ENCODE peak calls at places on chromosomes 7 and 10, in four cellular contexts. One of them, this sample, is unnamed.

GRCh38 chr10:80277567-80278250 is 11.7 kb downstream of the MAT1A start:
- DNase-seq in endothelial cell: no peak
- DNase-seq in T-helper 2 cell: no peak
- DNase-seq in aorta: no peak
- DNase-seq in this sample: no peak

GRCh38 chr10:95664543-95664942 is 8.0 kb upstream of the ALDH18A1 start:
- DNase-seq in endothelial cell: no peak
- DNase-seq in T-helper 2 cell: no peak
- DNase-seq in aorta: no peak
- DNase-seq in this sample: no peak

GRCh38 chr10:32005050-32005449 is 51.2 kb downstream of the KIF5B start:
- DNase-seq in endothelial cell: peak; percentile 46
- DNase-seq in T-helper 2 cell: no peak
- DNase-seq in aorta: no peak
- DNase-seq in this sample: no peak

GRCh38 chr7:30877010-30877740 is 34.5 kb upstream of the AQP1 start:
- DNase-seq in endothelial cell: no peak
- DNase-seq in T-helper 2 cell: no peak
- DNase-seq in aorta: no peak
- DNase-seq in this sample: no peak

GRCh38 chr7:150958603-150959002 is 19.5 kb downstream of the KCNH2 start:
- DNase-seq in endothelial cell: no peak
- DNase-seq in T-helper 2 cell: no peak
- DNase-seq in aorta: no peak
- DNase-seq in this sample: no peak

GRCh38 chr7:80654887-80655340 is 16.5 kb downstream of the CD36 start:
- DNase-seq in endothelial cell: no peak
- DNase-seq in T-helper 2 cell: no peak
- DNase-seq in aorta: no peak
- DNase-seq in this sample: no peak

GRCh38 chr7:1254281-1255082 is 21.8 kb downstream of the UNCX start:
- DNase-seq in endothelial cell: no peak
- DNase-seq in T-helper 2 cell: no peak
- DNase-seq in aorta: no peak
- DNase-seq in this sample: no peak

GRCh38 chr10:24008164-24009066 is 200.5 kb upstream of the KIAA1217 start:
- DNase-seq in endothelial cell: no peak
- DNase-seq in T-helper 2 cell: no peak
- DNase-seq in aorta: no peak
- DNase-seq in this sample: no peak

GRCh38 chr7:127380479-127380878 is 12.0 kb downstream of the ZNF800 start:
- DNase-seq in endothelial cell: no peak
- DNase-seq in T-helper 2 cell: no peak
- DNase-seq in aorta: no peak
- DNase-seq in this sample: no peak

GRCh38 chr7:85074-85945 is 107.1 kb upstream of the FAM20C start:
- DNase-seq in endothelial cell: no peak
- DNase-seq in T-helper 2 cell: no peak
- DNase-seq in aorta: no peak
- DNase-seq in this sample: no peak

GRCh38 chr10:129541208-129541607 is 74.2 kb downstream of the MGMT start:
- DNase-seq in endothelial cell: no peak
- DNase-seq in T-helper 2 cell: no peak
- DNase-seq in aorta: no peak
- DNase-seq in this sample: no peak

GRCh38 chr7:73642834-73643233 is 18.5 kb upstream of the MLXIPL start:
- DNase-seq in endothelial cell: no peak
- DNase-seq in T-helper 2 cell: no peak
- DNase-seq in aorta: no peak
- DNase-seq in this sample: no peak

GRCh38 chr7:25259487-25260243 is 31.4 kb upstream of the NPVF start:
- DNase-seq in endothelial cell: peak; percentile 68
- DNase-seq in T-helper 2 cell: peak; percentile 12
- DNase-seq in aorta: no peak
- DNase-seq in this sample: peak; percentile 39

GRCh38 chr7:126578338-126578737 is 674.4 kb downstream of the GRM8 start:
- DNase-seq in endothelial cell: no peak
- DNase-seq in T-helper 2 cell: no peak
- DNase-seq in aorta: no peak
- DNase-seq in this sample: no peak

GRCh38 chr10:79487296-79488194 is 24.8 kb upstream of the EIF5AL1 start:
- DNase-seq in endothelial cell: peak; percentile 76
- DNase-seq in T-helper 2 cell: no peak
- DNase-seq in aorta: peak; percentile 81
- DNase-seq in this sample: no peak

GRCh38 chr10:124254519-124254918 is 161.1 kb upstream of the CHST15 start:
- DNase-seq in endothelial cell: no peak
- DNase-seq in T-helper 2 cell: no peak
- DNase-seq in aorta: peak; percentile 49
- DNase-seq in this sample: no peak

GRCh38 chr7:30028749-30029635 is 780 bp downstream of the PLEKHA8 start:
- DNase-seq in endothelial cell: no peak
- DNase-seq in T-helper 2 cell: no peak
- DNase-seq in aorta: no peak
- DNase-seq in this sample: peak; percentile 19

GRCh38 chr7:27999829-28000228 is 180.8 kb downstream of the JAZF1 start:
- DNase-seq in endothelial cell: no peak
- DNase-seq in T-helper 2 cell: no peak
- DNase-seq in aorta: no peak
- DNase-seq in this sample: no peak

GRCh38 chr10:8913720-8914119 is 859.2 kb downstream of the GATA3 start:
- DNase-seq in endothelial cell: no peak
- DNase-seq in T-helper 2 cell: no peak
- DNase-seq in aorta: no peak
- DNase-seq in this sample: no peak

GRCh38 chr7:82050134-82050533 is 280.3 kb upstream of the HGF start:
- DNase-seq in endothelial cell: no peak
- DNase-seq in T-helper 2 cell: no peak
- DNase-seq in aorta: no peak
- DNase-seq in this sample: no peak

GRCh38 chr7:71665716-71666115 is 533.8 kb downstream of the GALNT17 start:
- DNase-seq in endothelial cell: no peak
- DNase-seq in T-helper 2 cell: no peak
- DNase-seq in aorta: no peak
- DNase-seq in this sample: no peak

GRCh38 chr7:135512135-135512887 is 2.4 kb upstream of the CNOT4 start:
- DNase-seq in endothelial cell: peak; percentile 23
- DNase-seq in T-helper 2 cell: no peak
- DNase-seq in aorta: no peak
- DNase-seq in this sample: no peak